ENCODE peak calls at places on chromosomes 6 and 20, in ten cellular contexts. L is astrocyte of the spinal cord, J is endothelial cell, A is neural progenitor cell, X is psoas muscle, Y is GM13976, N is sigmoid colon, W is astrocyte of the cerebellum, H is OCI-LY7, U is heart left ventricle. T is an unnamed sample.

GRCh38 chr6:21731411-21732031 is 138.0 kb downstream of the SOX4 start:
- DNase-seq in L (peak; percentile 77), J (no peak), A (no peak), X (no peak), Y (no peak), N (no peak), W (peak; percentile 81), H (no peak), U (no peak), T (peak; percentile 77)

GRCh38 chr6:155377061-155377460 is 62.8 kb upstream of the TFB1M start:
- DNase-seq in L (peak; percentile 92), J (no peak), A (no peak), X (no peak), Y (no peak), N (no peak), W (peak; percentile 49), H (no peak), U (no peak), T (peak; percentile 53)

GRCh38 chr6:31473780-31474725 is 23.9 kb upstream of the MICB start:
- DNase-seq in L (peak; percentile 49), J (no peak), A (no peak), X (no peak), Y (no peak), N (no peak), W (no peak), H (no peak), U (no peak), T (no peak)

GRCh38 chr6:105324386-105325000 is 78.4 kb downstream of the PREP start:
- DNase-seq in L (peak; percentile 16), J (no peak), A (no peak), X (no peak), Y (no peak), N (no peak), W (no peak), H (no peak), U (no peak), T (no peak)

GRCh38 chr6:34546551-34547321 is 9.4 kb downstream of the SPDEF start:
- DNase-seq in L (no peak), J (no peak), A (no peak), X (peak; percentile 32), Y (no peak), N (peak; percentile 82), W (no peak), H (no peak), U (peak; percentile 76), T (no peak)

GRCh38 chr20:47281376-47281775 is 75.1 kb downstream of the ZMYND8 start:
- DNase-seq in L (no peak), J (no peak), A (no peak), X (no peak), Y (no peak), N (no peak), W (no peak), H (no peak), U (no peak), T (no peak)

GRCh38 chr20:2519115-2519815 is 10.6 kb upstream of the ZNF343 start:
- DNase-seq in L (peak; percentile 18), J (no peak), A (no peak), X (no peak), Y (no peak), N (no peak), W (no peak), H (no peak), U (no peak), T (no peak)

GRCh38 chr6:11410539-11411307 is 126.8 kb upstream of the TMEM170B start:
- DNase-seq in L (no peak), J (no peak), A (no peak), X (no peak), Y (no peak), N (no peak), W (no peak), H (no peak), U (no peak), T (no peak)

GRCh38 chr6:138101946-138102731 is 5.1 kb downstream of the PERP start:
- DNase-seq in L (no peak), J (no peak), A (no peak), X (no peak), Y (no peak), N (no peak), W (no peak), H (no peak), U (no peak), T (no peak)

GRCh38 chr20:478949-479429 is 16.7 kb upstream of the TBC1D20 start:
- DNase-seq in L (peak; percentile 78), J (peak; percentile 38), A (peak; percentile 52), X (no peak), Y (peak; percentile 67), N (no peak), W (peak; percentile 61), H (peak; percentile 80), U (no peak), T (peak; percentile 25)

DNA sequence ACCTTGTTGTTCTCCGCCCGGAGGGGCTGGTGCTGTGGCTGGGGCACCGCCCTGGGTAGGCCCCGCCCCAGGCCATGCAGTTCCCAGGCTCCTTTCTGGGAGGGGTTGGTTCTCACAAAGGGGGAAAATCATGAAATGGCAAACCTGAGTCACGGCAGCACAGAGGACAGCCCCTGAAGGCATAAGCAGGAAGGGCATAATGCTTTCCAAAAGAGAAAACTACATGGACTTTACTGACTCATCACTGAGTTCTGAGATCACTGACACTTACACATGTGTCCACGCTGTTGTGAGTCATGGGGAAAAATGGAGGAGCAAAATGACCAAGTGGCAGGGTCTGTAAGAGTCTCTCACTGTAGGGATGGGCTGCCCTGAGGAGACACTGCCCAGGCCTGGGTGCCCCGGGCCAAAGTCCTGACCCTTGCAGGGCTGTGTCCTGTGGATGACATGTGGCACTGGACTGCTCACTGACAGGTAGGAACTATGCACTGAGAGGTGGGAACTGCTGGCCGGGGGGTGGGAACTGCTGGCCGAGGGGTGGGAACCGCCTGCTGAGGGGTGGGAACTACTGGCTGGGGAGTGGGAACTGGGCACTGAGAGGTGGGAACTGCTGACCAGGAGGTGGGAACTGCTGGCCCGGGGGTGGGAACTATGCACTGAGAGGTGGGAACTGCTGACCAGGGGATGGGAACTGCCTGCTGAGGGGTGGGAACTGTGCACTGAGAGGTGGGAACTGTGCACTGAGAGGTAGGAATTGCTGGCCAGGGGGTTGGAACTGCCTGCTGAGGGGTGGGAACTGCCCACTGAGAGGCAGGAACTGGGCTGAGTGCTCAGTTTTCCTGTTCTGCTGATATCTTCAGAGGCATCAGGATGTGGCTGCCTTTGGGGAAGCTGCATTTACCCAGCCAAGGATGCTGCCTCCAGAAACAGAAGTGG is 90.4 kb downstream of the THBS2 start:
- DNase-seq in L (peak; percentile 92), J (no peak), A (no peak), X (peak; percentile 61), Y (no peak), N (peak; percentile 74), W (no peak), H (no peak), U (peak; percentile 66), T (peak; percentile 71)
- TF ChIP-seq CTCF in L (no peak), J (no peak), A (no peak), X (no peak), Y (no peak), N (no peak), W (no peak), H (no peak), U (no peak), T (no peak)

DNA sequence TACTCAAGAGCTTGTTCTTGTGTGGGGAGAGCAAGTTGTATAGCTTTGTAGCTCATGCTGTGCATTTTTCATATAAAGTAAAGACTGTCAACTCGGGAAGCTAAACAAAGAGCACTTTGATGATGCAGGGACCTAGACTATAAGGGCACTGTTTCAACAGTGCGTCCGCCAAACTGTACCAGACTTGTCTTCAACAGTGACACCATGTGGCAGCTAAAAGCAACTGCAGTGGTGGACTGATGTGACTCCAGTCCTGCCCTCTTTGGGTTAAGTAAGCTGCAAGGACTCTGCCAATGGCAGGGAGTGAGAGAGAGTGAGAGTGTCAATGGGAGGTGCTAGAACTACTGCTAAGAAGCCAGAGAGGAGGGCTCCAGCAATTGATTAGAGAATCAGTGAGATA is 48.1 kb upstream of the MC3R start:
- DNase-seq in L (no peak), J (no peak), A (no peak), X (no peak), Y (no peak), N (no peak), W (no peak), H (peak; percentile 33), U (no peak), T (no peak)
- TF ChIP-seq CTCF in L (peak; percentile 26), J (peak; percentile 51), A (peak; percentile 51), X (no peak), Y (no peak), N (no peak), W (no peak), H (peak; percentile 83), U (no peak), T (peak; percentile 19)

DNA sequence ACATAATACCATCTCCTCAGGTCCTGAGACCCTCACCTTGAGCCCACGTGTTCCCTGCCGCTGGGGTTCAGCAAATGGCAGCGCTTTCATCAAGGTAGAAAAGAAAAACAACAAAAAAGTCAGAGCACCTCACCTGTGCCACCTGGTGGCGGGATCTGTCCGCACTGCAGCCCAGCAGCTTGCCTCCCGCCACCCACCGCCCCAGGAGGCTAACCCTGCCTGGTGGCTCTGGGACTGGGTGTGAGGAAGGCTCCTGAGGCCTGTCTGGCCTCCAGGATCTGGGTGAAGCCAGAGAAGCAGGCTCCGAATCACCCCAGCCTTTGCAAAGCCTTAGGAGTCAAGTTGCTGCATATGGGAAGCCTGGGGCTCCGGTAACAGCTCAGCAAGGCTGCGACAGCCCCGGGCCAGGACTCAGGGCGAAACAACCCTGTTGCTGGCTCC is 270.8 kb downstream of the BMP7 start:
- DNase-seq in L (no peak), J (peak; percentile 71), A (peak; percentile 73), X (no peak), Y (peak; percentile 60), N (no peak), W (no peak), H (peak; percentile 58), U (no peak), T (no peak)
- TF ChIP-seq CTCF in L (peak; percentile 69), J (peak; percentile 79), A (peak; percentile 81), X (peak; percentile 10), Y (peak; percentile 34), N (no peak), W (peak; percentile 73), H (peak; percentile 88), U (no peak), T (peak; percentile 67)

GRCh38 chr6:47254906-47255305 is 54.8 kb downstream of the TNFRSF21 start:
- DNase-seq in L (no peak), J (no peak), A (no peak), X (no peak), Y (no peak), N (no peak), W (no peak), H (no peak), U (no peak), T (no peak)

GRCh38 chr6:47251396-47251795 is 58.3 kb downstream of the TNFRSF21 start:
- DNase-seq in L (no peak), J (no peak), A (no peak), X (no peak), Y (no peak), N (no peak), W (no peak), H (no peak), U (no peak), T (no peak)

GRCh38 chr6:47254051-47254450 is 55.7 kb downstream of the TNFRSF21 start:
- DNase-seq in L (no peak), J (no peak), A (no peak), X (no peak), Y (no peak), N (no peak), W (no peak), H (no peak), U (no peak), T (no peak)

GRCh38 chr6:47253136-47253535 is 56.6 kb downstream of the TNFRSF21 start:
- DNase-seq in L (no peak), J (no peak), A (no peak), X (no peak), Y (no peak), N (no peak), W (no peak), H (no peak), U (no peak), T (no peak)

GRCh38 chr6:47252636-47253035 is 57.1 kb downstream of the TNFRSF21 start:
- DNase-seq in L (no peak), J (no peak), A (no peak), X (no peak), Y (no peak), N (no peak), W (no peak), H (peak; percentile 75), U (no peak), T (no peak)
- TF ChIP-seq CTCF in L (no peak), J (no peak), A (no peak), X (no peak), Y (no peak), N (no peak), W (no peak), H (peak; percentile 63), U (no peak), T (no peak)